ENCODE peak calls at places on chromosomes 5 and 9, in nine cellular contexts. One of them, this sample, is unnamed. For H3K4me1 and H3K36me3, the result is how much of the 10 kb centered on the place peaks cover.

GRCh38 chr9:130834371-130835311 is at the start of gene ABL1:
- DNase-seq in osteoblast: peak
- DNase-seq in adrenal gland: peak
- DNase-seq in heart right ventricle: peak
- DNase-seq in stomach: peak
- DNase-seq in IMR-90: peak
- DNase-seq in pancreas: peak
- DNase-seq in ovary: peak
- DNase-seq in tibial nerve: peak
- DNase-seq in this sample: peak

GRCh38 chr9:79526149-79526672 is 45.6 kb upstream of the TLE4 start:
- DNase-seq in osteoblast: no peak
- DNase-seq in adrenal gland: no peak
- DNase-seq in heart right ventricle: no peak
- DNase-seq in stomach: no peak
- DNase-seq in IMR-90: no peak
- DNase-seq in pancreas: no peak
- DNase-seq in ovary: no peak
- DNase-seq in tibial nerve: no peak
- DNase-seq in this sample: no peak

GRCh38 chr9:122050167-122050566 is 42.9 kb downstream of the TTLL11 start:
- DNase-seq in osteoblast: no peak
- DNase-seq in adrenal gland: no peak
- DNase-seq in heart right ventricle: no peak
- DNase-seq in stomach: no peak
- DNase-seq in IMR-90: no peak
- DNase-seq in pancreas: no peak
- DNase-seq in ovary: no peak
- DNase-seq in tibial nerve: no peak
- DNase-seq in this sample: no peak

GRCh38 chr5:14258840-14259239 is 115.7 kb downstream of the TRIO start:
- DNase-seq in osteoblast: no peak
- DNase-seq in adrenal gland: no peak
- DNase-seq in heart right ventricle: no peak
- DNase-seq in stomach: no peak
- DNase-seq in IMR-90: no peak
- DNase-seq in pancreas: no peak
- DNase-seq in ovary: no peak
- DNase-seq in tibial nerve: no peak
- DNase-seq in this sample: no peak

GRCh38 chr9:88905506-88905905 is 85.8 kb upstream of the S1PR3 start:
- DNase-seq in osteoblast: no peak
- DNase-seq in adrenal gland: no peak
- DNase-seq in heart right ventricle: no peak
- DNase-seq in stomach: no peak
- DNase-seq in IMR-90: peak
- DNase-seq in pancreas: no peak
- DNase-seq in ovary: no peak
- DNase-seq in tibial nerve: no peak
- DNase-seq in this sample: no peak

GRCh38 chr9:16960084-16960483 is 89.6 kb upstream of the BNC2 start:
- DNase-seq in osteoblast: no peak
- DNase-seq in adrenal gland: no peak
- DNase-seq in heart right ventricle: no peak
- DNase-seq in stomach: no peak
- DNase-seq in IMR-90: peak
- DNase-seq in pancreas: no peak
- DNase-seq in ovary: no peak
- DNase-seq in tibial nerve: no peak
- DNase-seq in this sample: no peak

GRCh38 chr5:149838881-149839739 is 105.5 kb downstream of the PDE6A start:
- DNase-seq in osteoblast: peak
- DNase-seq in adrenal gland: peak
- DNase-seq in heart right ventricle: no peak
- DNase-seq in stomach: peak
- DNase-seq in IMR-90: peak
- DNase-seq in pancreas: no peak
- DNase-seq in ovary: no peak
- DNase-seq in tibial nerve: no peak
- DNase-seq in this sample: no peak

GRCh38 chr9:95090871-95091573 is 226.5 kb downstream of the FANCC start:
- DNase-seq in osteoblast: peak
- DNase-seq in adrenal gland: no peak
- DNase-seq in heart right ventricle: no peak
- DNase-seq in stomach: no peak
- DNase-seq in IMR-90: no peak
- DNase-seq in pancreas: no peak
- DNase-seq in ovary: no peak
- DNase-seq in tibial nerve: no peak
- DNase-seq in this sample: no peak

GRCh38 chr9:113675475-113675941 is 200.6 kb upstream of the ZNF618 start:
- DNase-seq in osteoblast: peak
- DNase-seq in adrenal gland: peak
- DNase-seq in heart right ventricle: peak
- DNase-seq in stomach: peak
- DNase-seq in IMR-90: peak
- DNase-seq in pancreas: peak
- DNase-seq in ovary: peak
- DNase-seq in tibial nerve: peak
- DNase-seq in this sample: peak

GRCh38 chr9:91179237-91180138 is 182.2 kb downstream of the AUH start:
- DNase-seq in osteoblast: peak
- DNase-seq in adrenal gland: no peak
- DNase-seq in heart right ventricle: no peak
- DNase-seq in stomach: peak
- DNase-seq in IMR-90: peak
- DNase-seq in pancreas: no peak
- DNase-seq in ovary: no peak
- DNase-seq in tibial nerve: no peak
- DNase-seq in this sample: no peak

GRCh38 chr5:76701298-76701697 is 14.6 kb upstream of the F2R start:
- DNase-seq in osteoblast: no peak
- DNase-seq in adrenal gland: peak
- DNase-seq in heart right ventricle: no peak
- DNase-seq in stomach: no peak
- DNase-seq in IMR-90: peak
- DNase-seq in pancreas: no peak
- DNase-seq in ovary: no peak
- DNase-seq in tibial nerve: peak
- DNase-seq in this sample: no peak

GRCh38 chr5:149206524-149207141 is 65.0 kb upstream of the AFAP1L1 start:
- DNase-seq in osteoblast: no peak
- DNase-seq in adrenal gland: peak
- DNase-seq in heart right ventricle: peak
- DNase-seq in stomach: no peak
- DNase-seq in IMR-90: peak
- DNase-seq in pancreas: no peak
- DNase-seq in ovary: no peak
- DNase-seq in tibial nerve: no peak
- DNase-seq in this sample: no peak

GRCh38 chr9:100933656-100934055 is 94.9 kb upstream of the PLPPR1 start:
- DNase-seq in osteoblast: no peak
- DNase-seq in adrenal gland: no peak
- DNase-seq in heart right ventricle: no peak
- DNase-seq in stomach: no peak
- DNase-seq in IMR-90: no peak
- DNase-seq in pancreas: no peak
- DNase-seq in ovary: no peak
- DNase-seq in tibial nerve: no peak
- DNase-seq in this sample: no peak

GRCh38 chr9:95055851-95056551 is 261.5 kb downstream of the FANCC start:
- DNase-seq in osteoblast: no peak
- DNase-seq in adrenal gland: no peak
- DNase-seq in heart right ventricle: no peak
- DNase-seq in stomach: no peak
- DNase-seq in IMR-90: peak
- DNase-seq in pancreas: no peak
- DNase-seq in ovary: no peak
- DNase-seq in tibial nerve: no peak
- DNase-seq in this sample: no peak

GRCh38 chr9:37969130-37969529 is 65.2 kb upstream of the SLC25A51 start:
- DNase-seq in osteoblast: no peak
- DNase-seq in adrenal gland: peak
- DNase-seq in heart right ventricle: peak
- DNase-seq in stomach: peak
- DNase-seq in IMR-90: peak
- DNase-seq in pancreas: peak
- DNase-seq in ovary: no peak
- DNase-seq in tibial nerve: no peak
- DNase-seq in this sample: no peak

GRCh38 chr9:133887540-133888047 is 104.5 kb downstream of the VAV2 start:
- DNase-seq in osteoblast: no peak
- DNase-seq in adrenal gland: no peak
- DNase-seq in heart right ventricle: no peak
- DNase-seq in stomach: no peak
- DNase-seq in IMR-90: no peak
- DNase-seq in pancreas: no peak
- DNase-seq in ovary: no peak
- DNase-seq in tibial nerve: no peak
- DNase-seq in this sample: no peak

GRCh38 chr9:133889498-133890301 is 102.4 kb downstream of the VAV2 start:
- DNase-seq in osteoblast: peak
- DNase-seq in adrenal gland: no peak
- DNase-seq in heart right ventricle: no peak
- DNase-seq in stomach: no peak
- DNase-seq in IMR-90: peak
- DNase-seq in pancreas: no peak
- DNase-seq in ovary: no peak
- DNase-seq in tibial nerve: no peak
- DNase-seq in this sample: no peak

GRCh38 chr9:133888048-133888778 is 103.9 kb downstream of the VAV2 start:
- DNase-seq in osteoblast: no peak
- DNase-seq in adrenal gland: no peak
- DNase-seq in heart right ventricle: no peak
- DNase-seq in stomach: no peak
- DNase-seq in IMR-90: no peak
- DNase-seq in pancreas: no peak
- DNase-seq in ovary: no peak
- DNase-seq in tibial nerve: no peak
- DNase-seq in this sample: no peak

GRCh38 chr9:133890583-133890982 is 101.5 kb downstream of the VAV2 start:
- DNase-seq in osteoblast: no peak
- DNase-seq in adrenal gland: no peak
- DNase-seq in heart right ventricle: no peak
- DNase-seq in stomach: no peak
- DNase-seq in IMR-90: no peak
- DNase-seq in pancreas: no peak
- DNase-seq in ovary: no peak
- DNase-seq in tibial nerve: no peak
- DNase-seq in this sample: no peak

GRCh38 chr9:133888779-133889491 is 103.2 kb downstream of the VAV2 start:
- DNase-seq in osteoblast: no peak
- DNase-seq in adrenal gland: no peak
- DNase-seq in heart right ventricle: no peak
- DNase-seq in stomach: no peak
- DNase-seq in IMR-90: no peak
- DNase-seq in pancreas: no peak
- DNase-seq in ovary: no peak
- DNase-seq in tibial nerve: no peak
- DNase-seq in this sample: no peak
- H3K27ac ChIP-seq in osteoblast: peak
- H3K27ac ChIP-seq in adrenal gland: no peak
- H3K27ac ChIP-seq in heart right ventricle: no peak
- H3K27ac ChIP-seq in stomach: no peak
- H3K27ac ChIP-seq in IMR-90: no peak
- H3K27ac ChIP-seq in pancreas: no peak
- H3K27ac ChIP-seq in ovary: no peak
- H3K27ac ChIP-seq in tibial nerve: no peak
- H3K27ac ChIP-seq in this sample: no peak

DNA sequence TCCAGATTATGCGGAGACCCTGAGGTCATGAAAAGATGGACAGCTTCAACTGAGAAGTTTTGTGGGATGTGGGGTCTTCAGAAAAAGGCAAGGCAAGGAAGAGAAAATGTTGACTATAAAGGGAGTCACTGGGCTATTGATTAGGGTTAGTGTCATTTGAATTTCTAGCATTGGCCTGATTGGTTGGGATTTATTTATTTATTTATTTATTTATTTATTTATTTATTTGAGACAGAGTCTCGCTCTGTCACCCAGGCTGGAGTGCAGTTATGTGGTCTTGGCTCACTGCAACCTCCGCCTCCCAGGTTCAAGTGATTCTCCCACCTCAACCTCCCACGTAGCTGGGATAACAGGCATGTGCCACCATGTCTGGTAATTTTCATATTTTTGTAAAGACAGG is 279.7 kb downstream of the NTRK2 start:
- DNase-seq in osteoblast: no peak
- DNase-seq in adrenal gland: no peak
- DNase-seq in heart right ventricle: no peak
- DNase-seq in stomach: no peak
- DNase-seq in IMR-90: no peak
- DNase-seq in pancreas: no peak
- DNase-seq in ovary: no peak
- DNase-seq in tibial nerve: no peak
- DNase-seq in this sample: no peak
- H3K4me1 ChIP-seq in osteoblast: under half
- H3K4me1 ChIP-seq in adrenal gland: under half
- H3K4me1 ChIP-seq in heart right ventricle: under half
- H3K4me1 ChIP-seq in stomach: under half
- H3K4me1 ChIP-seq in IMR-90: under half
- H3K4me1 ChIP-seq in pancreas: under half
- H3K4me1 ChIP-seq in ovary: under half
- H3K4me1 ChIP-seq in tibial nerve: under half
- H3K4me1 ChIP-seq in this sample: under half

DNA sequence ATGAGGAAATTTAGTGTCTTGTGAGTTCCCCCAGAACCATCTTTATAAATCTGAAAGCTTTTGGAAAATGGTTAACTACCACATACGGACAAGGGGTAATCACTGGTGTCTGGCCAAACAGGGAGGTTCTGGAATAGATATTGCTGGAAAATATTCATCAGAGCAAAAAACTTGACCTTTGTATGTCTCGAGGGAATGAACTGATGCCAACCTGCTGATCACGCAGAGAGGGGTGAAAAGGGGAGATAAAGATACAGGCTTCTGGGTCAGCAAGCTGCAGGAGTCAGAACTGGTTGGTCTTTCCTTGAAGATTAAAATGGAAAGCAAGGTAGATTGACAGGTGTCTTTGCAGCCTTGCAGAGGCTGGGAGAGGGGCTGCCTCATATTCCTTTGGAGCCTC is 35.5 kb downstream of the PSAT1 start:
- DNase-seq in osteoblast: no peak
- DNase-seq in adrenal gland: no peak
- DNase-seq in heart right ventricle: no peak
- DNase-seq in stomach: no peak
- DNase-seq in IMR-90: no peak
- DNase-seq in pancreas: no peak
- DNase-seq in ovary: no peak
- DNase-seq in tibial nerve: no peak
- DNase-seq in this sample: no peak
- H3K36me3 ChIP-seq in osteoblast: under half
- H3K36me3 ChIP-seq in adrenal gland: under half
- H3K36me3 ChIP-seq in heart right ventricle: under half
- H3K36me3 ChIP-seq in stomach: under half
- H3K36me3 ChIP-seq in IMR-90: under half
- H3K36me3 ChIP-seq in pancreas: under half
- H3K36me3 ChIP-seq in ovary: under half
- H3K36me3 ChIP-seq in tibial nerve: under half
- H3K36me3 ChIP-seq in this sample: under half

DNA sequence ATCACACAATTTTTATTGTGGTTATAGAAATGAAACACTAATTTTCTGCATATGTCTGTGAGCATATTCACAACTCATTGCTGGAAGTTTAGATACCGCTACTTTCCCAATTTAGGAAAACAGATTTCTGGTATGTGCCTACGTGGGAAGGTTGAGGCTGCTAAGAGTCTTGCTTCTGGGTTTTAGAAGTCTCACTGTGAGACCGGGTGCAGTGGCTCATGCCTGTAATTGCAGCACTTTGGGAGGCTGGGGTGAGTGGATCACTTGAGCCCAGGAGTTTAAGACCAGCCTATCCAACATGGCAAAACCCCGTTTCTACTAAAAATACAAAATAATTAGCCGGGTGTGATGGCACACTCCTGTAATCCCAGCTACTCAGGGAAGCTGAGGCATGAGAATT is 39.6 kb downstream of the UBAP1 start:
- DNase-seq in osteoblast: no peak
- DNase-seq in adrenal gland: no peak
- DNase-seq in heart right ventricle: no peak
- DNase-seq in stomach: no peak
- DNase-seq in IMR-90: no peak
- DNase-seq in pancreas: no peak
- DNase-seq in ovary: no peak
- DNase-seq in tibial nerve: no peak
- DNase-seq in this sample: no peak
- H3K27ac ChIP-seq in osteoblast: no peak
- H3K27ac ChIP-seq in adrenal gland: no peak
- H3K27ac ChIP-seq in heart right ventricle: no peak
- H3K27ac ChIP-seq in stomach: no peak
- H3K27ac ChIP-seq in IMR-90: no peak
- H3K27ac ChIP-seq in pancreas: no peak
- H3K27ac ChIP-seq in ovary: no peak
- H3K27ac ChIP-seq in tibial nerve: no peak
- H3K27ac ChIP-seq in this sample: no peak